ENCODE peak calls at places on chromosomes 16 and 17, in six cellular contexts. O is K562, A is HepG2, W is H1, X is GM12878, N is GM12892. U is an unnamed sample.

GRCh38 chr17:82383411-82383810 is 11.8 kb downstream of the UTS2R start:
- DNase-seq in O (no peak), A (no peak), W (no peak), X (no peak), N (no peak), U (no peak)

GRCh38 chr16:9909072-9909471 is 273.2 kb downstream of the GRIN2A start:
- DNase-seq in O (no peak), A (no peak), W (no peak), X (no peak), N (no peak), U (no peak)

GRCh38 chr17:76585649-76586593 is at the start of gene ST6GALNAC2:
- DNase-seq in O (peak), A (peak), W (no peak), X (no peak), N (no peak), U (no peak)

GRCh38 chr17:79918581-79919163 is 79.4 kb upstream of the CBX4 start:
- DNase-seq in O (no peak), A (no peak), W (no peak), X (no peak), N (no peak), U (no peak)

GRCh38 chr16:66551788-66552287 is 538 bp upstream of the CKLF start:
- DNase-seq in O (no peak), A (no peak), W (no peak), X (no peak), N (no peak), U (no peak)

GRCh38 chr17:7025240-7025639 is 2.4 kb downstream of the BCL6B start:
- DNase-seq in O (no peak), A (no peak), W (no peak), X (no peak), N (no peak), U (no peak)

GRCh38 chr17:279776-280175 is 72.8 kb downstream of the RPH3AL start:
- DNase-seq in O (no peak), A (no peak), W (no peak), X (no peak), N (no peak), U (no peak)

GRCh38 chr17:52134641-52135040 is 23.9 kb downstream of the CA10 start:
- DNase-seq in O (no peak), A (no peak), W (no peak), X (no peak), N (no peak), U (no peak)

GRCh38 chr17:76912585-76912984 is 44.4 kb downstream of the MGAT5B start:
- DNase-seq in O (no peak), A (no peak), W (no peak), X (no peak), N (no peak), U (no peak)

GRCh38 chr17:70668276-70668937 is 499.1 kb downstream of the KCNJ2 start:
- DNase-seq in O (no peak), A (no peak), W (no peak), X (no peak), N (no peak), U (no peak)

GRCh38 chr16:20938426-20938825 is 37.9 kb downstream of the LYRM1 start:
- DNase-seq in O (no peak), A (no peak), W (no peak), X (no peak), N (no peak), U (no peak)

GRCh38 chr17:76973040-76973439 is 104.8 kb downstream of the MGAT5B start:
- DNase-seq in O (no peak), A (no peak), W (no peak), X (no peak), N (no peak), U (no peak)

GRCh38 chr17:37605813-37606505 is 3.3 kb downstream of the SYNRG start:
- DNase-seq in O (no peak), A (no peak), W (no peak), X (no peak), N (no peak), U (no peak)

GRCh38 chr17:65515959-65516948 is 45.2 kb downstream of the AXIN2 start:
- DNase-seq in O (no peak), A (peak), W (no peak), X (no peak), N (no peak), U (no peak)

GRCh38 chr17:52696362-52696761 is 537.8 kb upstream of the CA10 start:
- DNase-seq in O (no peak), A (no peak), W (no peak), X (no peak), N (no peak), U (no peak)

GRCh38 chr17:60086822-60087591 is 8.3 kb upstream of the HEATR6 start:
- DNase-seq in O (no peak), A (no peak), W (peak), X (no peak), N (no peak), U (no peak)

GRCh38 chr17:47703191-47703591 is 9.2 kb downstream of the TBKBP1 start:
- DNase-seq in O (no peak), A (no peak), W (no peak), X (no peak), N (no peak), U (no peak)

GRCh38 chr16:11255737-11256656 is at the start of gene SOCS1:
- DNase-seq in O (peak), A (peak), W (peak), X (no peak), N (peak), U (peak)

GRCh38 chr16:47966325-47966724 is 189.5 kb downstream of the ABCC12 start:
- DNase-seq in O (no peak), A (no peak), W (no peak), X (no peak), N (no peak), U (no peak)

GRCh38 chr16:73949574-73950348 is 346.9 kb upstream of the PSMD7 start:
- DNase-seq in O (no peak), A (no peak), W (no peak), X (no peak), N (no peak), U (no peak)

GRCh38 chr16:59192551-59193199 is 458.6 kb upstream of the GOT2 start:
- DNase-seq in O (no peak), A (peak), W (no peak), X (no peak), N (no peak), U (no peak)

GRCh38 chr17:2089021-2089422 is 34.1 kb downstream of the HIC1 start:
- DNase-seq in O (peak), A (no peak), W (no peak), X (no peak), N (no peak), U (no peak)

GRCh38 chr17:40218740-40219072 is 398 bp upstream of the WIPF2 start:
- DNase-seq in O (peak), A (peak), W (peak), X (peak), N (peak), U (peak)

GRCh38 chr17:30235386-30236296 is at the start of gene SLC6A4:
- DNase-seq in O (peak), A (no peak), W (no peak), X (no peak), N (peak), U (no peak)

GRCh38 chr17:30236297-30236624 is 764 bp upstream of the SLC6A4 start:
- DNase-seq in O (no peak), A (no peak), W (no peak), X (no peak), N (no peak), U (no peak)

GRCh38 chr17:30238003-30238344 is 2.5 kb upstream of the SLC6A4 start:
- DNase-seq in O (no peak), A (no peak), W (no peak), X (no peak), N (no peak), U (no peak)

GRCh38 chr17:30237296-30238002 is 2.0 kb upstream of the SLC6A4 start:
- DNase-seq in O (no peak), A (no peak), W (no peak), X (no peak), N (no peak), U (no peak)

DNA sequence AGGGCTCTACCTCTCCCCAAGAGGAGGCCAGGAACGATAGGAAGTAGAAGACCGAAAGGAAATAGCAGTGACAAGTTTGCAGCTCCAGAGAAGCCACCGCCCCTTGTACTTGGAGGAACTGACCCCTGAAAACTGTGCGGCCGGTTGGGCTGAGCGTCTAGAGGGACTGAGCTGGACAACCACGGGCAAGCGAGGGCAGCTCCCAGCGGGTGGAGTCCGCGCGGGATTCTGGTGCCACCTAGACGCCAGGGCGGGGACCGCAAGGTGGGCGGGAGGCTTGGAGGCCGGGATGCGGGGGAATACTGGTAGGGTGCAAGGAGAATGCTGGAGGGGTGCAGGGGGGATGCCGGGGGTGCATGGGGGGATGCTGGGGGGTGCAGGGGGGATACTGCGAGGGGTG is 1.3 kb upstream of the SLC6A4 start:
- DNase-seq in O (no peak), A (peak), W (peak), X (no peak), N (peak), U (no peak)
- TF ChIP-seq TAF1 in O (no peak), A (no peak), W (peak), X (no peak), N (no peak), U (no peak)

DNA sequence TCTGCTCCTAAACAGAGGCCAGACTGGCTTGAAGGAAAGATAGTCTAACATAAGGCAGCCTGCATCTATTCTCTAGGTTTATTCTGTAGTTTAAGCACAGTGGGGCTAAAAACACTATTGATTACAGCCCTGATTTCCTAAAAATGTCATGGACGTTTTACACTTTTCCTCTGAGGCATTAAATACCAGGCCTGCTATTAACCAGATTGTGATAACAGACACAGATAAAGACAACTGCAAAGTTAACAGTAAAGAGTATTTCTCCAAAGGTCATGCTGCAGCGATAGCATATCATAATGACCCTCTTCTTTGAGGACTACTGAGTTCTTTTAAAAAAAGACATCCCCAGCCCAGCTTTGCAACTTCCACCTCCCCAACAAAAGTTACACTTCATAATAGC is 59.6 kb upstream of the MON1B start:
- DNase-seq in O (no peak), A (no peak), W (no peak), X (no peak), N (no peak), U (no peak)
- TF ChIP-seq POLR2AphosphoS5 in O (no peak), A (no peak), W (no peak), X (no peak), N (no peak), U (no peak)

DNA sequence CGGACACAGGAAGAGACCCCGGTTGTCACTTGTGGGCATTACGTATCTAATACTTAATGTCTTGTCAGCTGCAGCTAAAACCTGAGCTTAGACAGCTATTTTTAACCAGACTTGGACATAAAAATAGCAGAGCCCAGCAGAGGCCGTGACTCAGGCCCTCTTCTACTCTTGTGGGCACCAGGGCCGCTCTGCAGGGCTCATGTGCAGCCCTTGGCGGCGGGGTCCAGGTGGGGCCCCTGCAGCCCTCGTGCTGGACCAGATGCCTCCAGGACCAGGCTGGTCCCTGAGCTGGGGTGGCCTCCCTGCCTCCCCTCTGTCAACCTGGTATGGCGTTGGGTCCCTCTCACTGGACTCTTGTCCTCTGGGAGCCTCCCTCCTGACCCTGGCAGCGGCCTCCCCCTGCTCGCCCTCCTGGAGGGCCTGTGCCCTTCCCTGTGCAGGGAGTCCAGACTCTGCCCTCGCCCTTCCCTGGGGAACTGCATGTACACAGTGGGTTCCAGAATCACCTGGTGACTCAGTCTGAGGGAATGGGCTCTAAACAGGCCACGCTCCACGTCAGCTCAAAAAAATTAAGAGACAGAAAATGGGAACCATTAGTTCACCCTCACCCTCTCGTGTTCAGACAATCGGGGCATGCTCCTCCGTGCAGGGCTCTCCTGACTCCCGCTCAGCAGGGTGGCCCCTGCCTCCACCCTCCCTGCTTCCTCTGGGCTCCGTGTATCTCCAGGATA is 9.7 kb downstream of the CDK5R1 start:
- DNase-seq in O (no peak), A (no peak), W (no peak), X (no peak), N (no peak), U (no peak)
- TF ChIP-seq POLR2A in O (no peak), A (no peak), W (no peak), X (no peak), N (no peak), U (no peak)

GRCh38 chr16:86584071-86584685 is 5.8 kb downstream of the FOXL1 start:
- DNase-seq in O (no peak), A (no peak), W (no peak), X (no peak), N (no peak), U (no peak)
- TF ChIP-seq TAF1 in O (no peak), A (no peak), W (no peak), X (no peak), N (no peak), U (no peak)

DNA sequence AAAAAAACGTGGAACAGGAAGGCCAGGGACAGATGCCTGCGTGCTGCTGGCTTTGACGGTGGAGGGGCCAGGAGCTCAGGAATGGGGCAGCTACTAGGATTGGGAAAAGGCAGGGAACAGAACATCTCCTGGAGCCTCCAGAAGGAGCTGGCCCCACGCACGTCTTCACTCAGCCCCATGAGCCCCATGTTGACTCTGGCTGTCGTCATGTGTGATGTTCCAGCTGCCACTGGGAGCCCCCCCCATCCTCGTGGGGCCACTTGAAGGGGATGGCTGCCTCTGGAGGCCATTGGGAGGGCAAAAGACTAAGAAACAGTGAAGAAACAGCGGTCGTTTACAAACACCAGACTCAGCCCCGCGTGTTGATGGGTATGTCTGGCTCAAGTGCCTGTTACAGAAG is 18.5 kb upstream of the APRT start:
- DNase-seq in O (no peak), A (no peak), W (no peak), X (no peak), N (no peak), U (no peak)
- TF ChIP-seq POLR2AphosphoS5 in O (no peak), A (no peak), W (no peak), X (no peak), N (no peak), U (no peak)

GRCh38 chr17:8158267-8159031 is 4.3 kb downstream of the VAMP2 start:
- DNase-seq in O (peak), A (peak), W (no peak), X (no peak), N (peak), U (peak)

GRCh38 chr17:8154608-8155152 is 2.5 kb upstream of the PER1 start:
- DNase-seq in O (no peak), A (no peak), W (no peak), X (no peak), N (no peak), U (no peak)

GRCh38 chr17:8155341-8156173 is 3.4 kb upstream of the PER1 start:
- DNase-seq in O (no peak), A (no peak), W (no peak), X (no peak), N (no peak), U (no peak)

GRCh38 chr17:8153957-8154607 is 1.9 kb upstream of the PER1 start:
- DNase-seq in O (peak), A (peak), W (peak), X (no peak), N (no peak), U (no peak)

GRCh38 chr17:8156174-8156992 is 4.2 kb upstream of the PER1 start:
- DNase-seq in O (peak), A (peak), W (peak), X (peak), N (peak), U (peak)
- TF ChIP-seq POLR2A in O (peak), A (peak), W (peak), X (peak), N (peak), U (peak)

U was measured in GM12891.